ENCODE peak calls at places on chromosomes 2 and 18, in nine cellular contexts. Q, T, G, Y, P, V, J, A and X are unnamed samples.

GRCh38 chr2:148122788-148123187 is 101.9 kb downstream of the MBD5 start:
- DNase-seq in Q (no peak), T (no peak), G (no peak), Y (no peak), P (no peak), V (peak), J (peak), A (peak), X (no peak)

GRCh38 chr2:50401772-50402653 is 629.9 kb downstream of the NRXN1 start:
- DNase-seq in Q (peak), T (no peak), G (peak), Y (no peak), P (no peak), V (peak), J (peak), A (peak), X (peak)

GRCh38 chr18:65938592-65939372 is 188.0 kb downstream of the CDH7 start:
- DNase-seq in Q (peak), T (no peak), G (peak), Y (no peak), P (no peak), V (peak), J (peak), A (peak), X (peak)

GRCh38 chr2:19141234-19142004 is 217.0 kb downstream of the OSR1 start:
- DNase-seq in Q (no peak), T (no peak), G (no peak), Y (no peak), P (no peak), V (peak), J (no peak), A (peak), X (no peak)

GRCh38 chr18:5237083-5237722 is 40.1 kb upstream of the AKAIN1 start:
- DNase-seq in Q (peak), T (no peak), G (peak), Y (no peak), P (peak), V (no peak), J (peak), A (peak), X (no peak)

GRCh38 chr2:120539937-120540718 is 194.2 kb downstream of the INHBB start:
- DNase-seq in Q (no peak), T (no peak), G (no peak), Y (peak), P (no peak), V (peak), J (peak), A (peak), X (no peak)

GRCh38 chr2:165197346-165197745 is 6.5 kb downstream of the SCN3A start:
- DNase-seq in Q (no peak), T (no peak), G (no peak), Y (no peak), P (no peak), V (no peak), J (no peak), A (no peak), X (no peak)

GRCh38 chr2:215607790-215608189 is 171.9 kb upstream of the FN1 start:
- DNase-seq in Q (no peak), T (no peak), G (no peak), Y (no peak), P (no peak), V (peak), J (peak), A (peak), X (no peak)

GRCh38 chr2:110157153-110157793 is 41.7 kb upstream of the MALL start:
- DNase-seq in Q (peak), T (peak), G (peak), Y (no peak), P (no peak), V (peak), J (peak), A (peak), X (peak)

GRCh38 chr2:11708106-11708505 is 38.1 kb upstream of the NTSR2 start:
- DNase-seq in Q (no peak), T (no peak), G (no peak), Y (no peak), P (no peak), V (peak), J (peak), A (no peak), X (no peak)

GRCh38 chr2:230589025-230589424 is 123.6 kb upstream of the CAB39 start:
- DNase-seq in Q (no peak), T (no peak), G (no peak), Y (no peak), P (no peak), V (no peak), J (no peak), A (no peak), X (no peak)
- H3K4me3 ChIP-seq in Q (no peak), T (no peak), G (peak), Y (no peak), P (no peak), V (no peak), J (no peak), A (no peak), X (no peak)

GRCh38 chr2:73888388-73888787 is 4.4 kb upstream of the ACTG2 start:
- DNase-seq in Q (no peak), T (no peak), G (no peak), Y (no peak), P (no peak), V (no peak), J (no peak), A (no peak), X (no peak)
- H3K4me3 ChIP-seq in Q (no peak), T (no peak), G (no peak), Y (no peak), P (no peak), V (no peak), J (no peak), A (no peak), X (no peak)

DNA sequence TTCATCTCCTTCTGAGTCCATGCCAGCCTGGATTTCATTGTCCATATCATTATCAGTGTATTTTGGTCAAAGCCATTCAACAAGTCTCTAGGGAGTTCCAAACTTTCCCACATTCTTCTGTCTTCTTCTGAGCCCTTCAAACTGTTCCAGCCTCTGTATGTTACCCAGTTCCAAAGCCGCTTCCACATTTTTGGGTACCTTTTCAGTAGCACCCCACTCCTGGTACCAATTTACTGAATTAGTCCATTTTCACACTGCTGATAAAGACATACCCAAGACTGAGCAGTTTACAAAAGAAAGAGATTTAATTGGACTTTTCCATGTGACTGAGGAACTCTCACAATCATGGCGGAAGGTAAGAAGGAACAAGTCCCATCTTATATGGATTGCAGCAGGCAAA is 47.4 kb downstream of the TANC1 start:
- DNase-seq in Q (no peak), T (no peak), G (no peak), Y (no peak), P (no peak), V (no peak), J (no peak), A (no peak), X (no peak)
- H3K4me3 ChIP-seq in Q (no peak), T (no peak), G (no peak), Y (no peak), P (no peak), V (no peak), J (no peak), A (no peak), X (no peak)

DNA sequence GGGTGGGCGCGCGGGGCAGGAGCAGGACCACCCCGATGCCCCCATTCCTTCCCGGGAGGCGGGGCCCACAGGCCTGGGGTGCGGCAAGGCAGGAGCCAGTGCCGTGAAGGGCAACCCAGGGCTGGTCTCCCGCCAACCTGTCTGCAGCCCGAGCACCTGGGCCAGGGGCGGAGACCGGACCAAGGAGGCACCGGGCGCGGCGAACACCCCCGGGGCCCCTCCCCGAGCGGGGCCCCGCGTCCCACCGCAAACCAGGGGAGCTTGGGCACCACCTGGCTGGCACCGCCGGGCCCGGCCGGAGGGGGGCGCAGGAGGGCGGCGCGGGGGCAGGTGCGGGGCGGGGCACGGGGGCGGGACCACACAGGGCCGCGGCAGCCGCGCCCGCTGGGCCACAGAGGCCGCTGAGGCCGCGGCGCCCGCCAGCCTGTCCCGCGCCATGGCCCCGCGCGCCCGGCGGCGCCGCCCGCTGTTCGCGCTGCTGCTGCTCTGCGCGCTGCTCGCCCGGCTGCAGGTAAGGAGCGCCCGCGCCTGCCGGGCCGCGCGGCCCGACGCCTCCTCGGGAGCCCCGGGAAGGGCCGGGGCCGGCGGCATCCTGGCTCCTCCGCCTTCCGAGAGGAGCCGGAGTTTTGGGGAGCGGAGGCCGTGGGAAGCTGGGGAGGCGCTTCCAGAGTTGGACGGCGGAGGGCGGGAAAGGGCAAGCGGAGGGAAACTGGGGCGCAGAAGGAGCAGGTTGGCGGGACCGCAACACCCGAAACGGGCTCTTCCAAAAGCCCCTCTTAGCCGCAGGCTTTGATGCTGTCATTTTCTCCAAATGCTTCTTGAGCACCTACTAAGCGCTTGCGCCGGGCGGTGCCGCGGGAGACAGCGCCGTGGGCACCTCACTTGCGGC is at the start of gene TNFRSF11A:
- DNase-seq in Q (peak), T (peak), G (no peak), Y (no peak), P (peak), V (no peak), J (peak), A (no peak), X (no peak)
- H3K4me3 ChIP-seq in Q (peak), T (peak), G (peak), Y (peak), P (peak), V (peak), J (peak), A (peak), X (peak)

GRCh38 chr2:60884795-60885194 is 3.4 kb downstream of the REL start:
- DNase-seq in Q (no peak), T (no peak), G (no peak), Y (no peak), P (no peak), V (no peak), J (peak), A (peak), X (no peak)
- H3K4me3 ChIP-seq in Q (no peak), T (peak), G (peak), Y (no peak), P (peak), V (no peak), J (no peak), A (no peak), X (no peak)

DNA sequence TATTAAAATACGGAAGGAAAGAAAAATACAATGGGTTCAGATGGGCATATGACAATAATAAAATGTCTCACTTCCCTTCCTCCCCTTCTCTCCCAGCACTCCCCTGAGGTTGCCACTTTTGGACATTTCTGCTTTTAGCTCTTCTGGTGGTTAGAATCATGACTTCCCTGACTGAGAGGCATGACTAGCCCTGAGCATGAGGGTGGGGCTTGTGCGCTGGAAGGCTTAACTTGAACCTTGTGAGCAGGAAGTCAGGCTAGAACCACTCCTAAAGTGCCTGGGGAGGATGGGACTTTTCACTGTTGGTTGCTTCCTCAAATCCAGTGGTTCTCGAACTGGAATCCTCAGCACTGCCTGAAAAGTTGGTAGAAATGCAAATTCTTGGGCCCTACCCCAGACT is 19.7 kb upstream of the ARHGAP25 start:
- DNase-seq in Q (peak), T (no peak), G (peak), Y (peak), P (no peak), V (no peak), J (no peak), A (no peak), X (no peak)
- H3K4me3 ChIP-seq in Q (peak), T (no peak), G (no peak), Y (no peak), P (peak), V (no peak), J (no peak), A (no peak), X (no peak)

GRCh38 chr2:73408198-73408597 is 22.6 kb downstream of the ALMS1 start:
- DNase-seq in Q (peak), T (no peak), G (no peak), Y (no peak), P (no peak), V (no peak), J (no peak), A (no peak), X (no peak)
- H3K4me3 ChIP-seq in Q (no peak), T (no peak), G (no peak), Y (no peak), P (no peak), V (no peak), J (no peak), A (no peak), X (no peak)

DNA sequence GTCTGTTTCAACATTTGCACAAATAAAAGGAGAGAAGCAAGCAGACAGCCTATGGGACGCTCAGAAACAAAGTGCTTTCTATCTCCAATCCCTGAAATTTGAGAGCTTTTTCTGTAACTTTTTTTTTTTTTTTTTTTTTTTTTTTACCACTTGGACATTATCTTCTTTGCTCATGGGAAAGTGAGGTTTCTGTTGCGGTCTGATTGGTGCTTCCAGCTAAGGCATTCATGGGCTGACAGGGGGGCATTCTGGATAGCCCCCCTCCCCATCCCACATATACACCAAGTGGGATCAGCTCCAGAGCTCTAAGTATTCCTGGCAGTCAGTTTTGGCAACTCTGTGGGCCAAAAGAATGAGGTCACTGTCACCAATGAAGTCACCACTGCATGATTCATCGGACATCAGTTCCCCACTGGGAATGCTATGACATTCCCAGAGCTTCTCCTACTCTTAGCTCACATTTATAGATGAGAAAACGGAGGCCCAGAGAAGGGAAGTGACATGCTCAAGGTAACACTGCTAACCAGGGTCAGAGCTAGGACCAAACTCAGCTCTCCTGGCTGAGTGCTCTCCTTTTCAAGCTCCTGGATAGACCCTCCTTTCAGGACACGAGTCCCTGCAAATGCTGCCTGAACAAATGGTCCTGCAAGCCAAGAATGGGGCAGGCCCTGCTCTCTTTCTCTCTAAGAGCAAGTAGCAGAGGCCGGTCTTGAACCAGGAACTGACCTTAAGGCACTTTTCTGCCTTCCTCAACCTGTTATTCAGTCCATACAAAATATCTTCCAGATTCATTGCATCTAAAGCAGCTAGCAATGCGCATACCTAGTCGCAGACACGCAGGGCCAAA is 61.4 kb downstream of the TMEM247 start:
- DNase-seq in Q (no peak), T (no peak), G (no peak), Y (peak), P (no peak), V (peak), J (peak), A (peak), X (no peak)
- H3K4me3 ChIP-seq in Q (no peak), T (peak), G (peak), Y (no peak), P (peak), V (no peak), J (no peak), A (no peak), X (no peak)